ENCODE peak calls at places on chromosomes 3 and 15, in six cellular contexts. P, U, F, X, G and W are unnamed samples.

GRCh38 chr15:29143909-29144308 is 125.7 kb downstream of the NSMCE3 start:
- DNase-seq in F (no peak), G (no peak), X (no peak), P (no peak), U (no peak), W (no peak)

GRCh38 chr3:179146911-179147570 is 1.1 kb upstream of the PIK3CA start:
- DNase-seq in X (peak), P (no peak), U (peak), G (peak), F (peak), W (no peak)

GRCh38 chr3:156816794-156817741 is 9.1 kb upstream of the LEKR1 start:
- DNase-seq in X (peak), P (peak), U (no peak), F (peak), G (peak), W (peak)

GRCh38 chr3:56673781-56674457 is 9.1 kb downstream of the TASOR start:
- DNase-seq in G (no peak), P (no peak), U (no peak), X (no peak), F (no peak), W (no peak)

GRCh38 chr15:76274821-76275220 is 36.4 kb downstream of the ETFA start:
- DNase-seq in G (no peak), U (no peak), X (no peak), P (no peak), F (no peak), W (no peak)

GRCh38 chr3:190089711-190090110 is 31.0 kb downstream of the P3H2 start:
- DNase-seq in U (no peak), F (no peak), P (no peak), G (no peak), X (no peak), W (no peak)

GRCh38 chr3:161295325-161295724 is 74.2 kb downstream of the NMD3 start:
- DNase-seq in X (no peak), U (peak), G (no peak), F (no peak), P (no peak), W (no peak)

GRCh38 chr3:87397210-87397609 is 120.8 kb upstream of the POU1F1 start:
- DNase-seq in F (no peak), P (no peak), G (no peak), U (no peak), X (no peak), W (no peak)

GRCh38 chr3:128326051-128326823 is 140.5 kb downstream of the DNAJB8 start:
- DNase-seq in X (no peak), U (no peak), F (no peak), G (no peak), P (no peak), W (peak)

DNA sequence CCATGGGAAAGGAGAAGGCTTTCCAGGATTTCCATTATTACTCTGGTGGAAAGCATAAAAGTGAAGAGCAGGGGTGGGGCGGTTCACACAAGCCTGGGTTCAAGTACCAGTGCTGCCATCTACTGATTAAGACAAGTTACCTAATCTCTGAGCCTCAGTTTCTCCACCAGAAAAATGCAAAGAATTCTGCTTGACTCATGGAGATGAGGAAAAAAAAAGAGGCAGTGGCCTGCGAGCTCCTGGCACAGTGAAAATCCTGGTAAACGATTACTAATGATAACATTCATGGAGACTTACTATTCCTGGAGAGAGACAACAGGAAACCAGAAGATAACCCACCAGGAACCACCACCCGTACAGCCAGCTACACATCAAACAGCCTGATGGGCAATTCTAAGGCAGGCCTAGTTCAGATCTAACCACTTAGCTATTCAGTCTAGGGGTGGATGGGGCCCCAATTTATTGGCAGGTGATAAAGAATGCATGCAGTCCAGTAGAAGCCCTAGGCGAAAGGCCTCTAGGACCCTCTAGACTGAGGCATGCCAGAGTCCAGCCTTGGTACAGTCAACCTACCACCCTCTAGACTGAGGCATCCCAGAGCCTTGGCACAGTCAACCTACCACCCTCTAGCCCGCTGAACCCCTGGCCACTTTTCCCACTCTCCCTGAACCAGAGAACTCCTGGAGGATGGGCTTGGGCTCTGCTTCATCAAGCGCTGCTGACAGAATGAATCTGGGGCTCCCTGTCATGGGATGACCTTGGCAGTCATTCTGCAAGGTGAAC is 2.5 kb downstream of the AMOTL2 start:
- DNase-seq in F (no peak), X (no peak), P (no peak), G (no peak), U (no peak), W (no peak)
- TF ChIP-seq CTCF in F (no peak), X (no peak), P (no peak), G (peak), U (no peak), W (no peak)

GRCh38 chr3:65955792-65956477 is 82.8 kb downstream of the MAGI1 start:
- DNase-seq in U (peak), F (no peak), X (peak), G (no peak), P (no peak), W (no peak)
- TF ChIP-seq POLR2AphosphoS5 in U (no peak), F (no peak), X (peak), G (no peak), P (no peak), W (no peak)

GRCh38 chr3:139670196-139670595 is 7.6 kb downstream of the NMNAT3 start:
- DNase-seq in F (no peak), U (no peak), X (no peak), P (no peak), G (peak), W (no peak)
- TF ChIP-seq CTCF in F (no peak), U (no peak), X (no peak), P (no peak), G (no peak), W (no peak)

GRCh38 chr3:188780188-188781147 is 391.3 kb upstream of the TPRG1 start:
- DNase-seq in G (no peak), U (peak), X (no peak), F (no peak), P (no peak), W (no peak)
- TF ChIP-seq POLR2AphosphoS5 in G (no peak), U (no peak), X (no peak), F (no peak), P (peak), W (peak)

GRCh38 chr3:126519506-126520455 is 2.2 kb upstream of the UROC1 start:
- DNase-seq in P (no peak), U (peak), G (no peak), F (no peak), X (no peak), W (no peak)
- TF ChIP-seq CTCF in P (no peak), U (peak), G (no peak), F (no peak), X (peak), W (no peak)

GRCh38 chr3:126971891-126972351 is 11.0 kb upstream of the PLXNA1 start:
- DNase-seq in G (peak), X (no peak), F (no peak), U (no peak), P (no peak), W (peak)
- TF ChIP-seq POLR2AphosphoS5 in G (no peak), X (no peak), F (no peak), U (no peak), P (peak), W (no peak)

GRCh38 chr3:164453695-164454094 is 624.6 kb downstream of the SI start:
- DNase-seq in U (no peak), P (no peak), G (no peak), F (no peak), X (no peak), W (no peak)

GRCh38 chr3:164450276-164450905 is 627.9 kb downstream of the SI start:
- DNase-seq in U (no peak), F (no peak), X (no peak), P (no peak), G (no peak), W (no peak)

GRCh38 chr3:164452707-164453106 is 625.6 kb downstream of the SI start:
- DNase-seq in F (no peak), G (no peak), X (no peak), U (no peak), P (no peak), W (no peak)

GRCh38 chr3:164451083-164451910 is 627.0 kb downstream of the SI start:
- DNase-seq in P (no peak), U (no peak), F (no peak), G (peak), X (no peak), W (no peak)
- TF ChIP-seq CTCF in P (no peak), U (no peak), F (no peak), G (no peak), X (no peak), W (no peak)

DNA sequence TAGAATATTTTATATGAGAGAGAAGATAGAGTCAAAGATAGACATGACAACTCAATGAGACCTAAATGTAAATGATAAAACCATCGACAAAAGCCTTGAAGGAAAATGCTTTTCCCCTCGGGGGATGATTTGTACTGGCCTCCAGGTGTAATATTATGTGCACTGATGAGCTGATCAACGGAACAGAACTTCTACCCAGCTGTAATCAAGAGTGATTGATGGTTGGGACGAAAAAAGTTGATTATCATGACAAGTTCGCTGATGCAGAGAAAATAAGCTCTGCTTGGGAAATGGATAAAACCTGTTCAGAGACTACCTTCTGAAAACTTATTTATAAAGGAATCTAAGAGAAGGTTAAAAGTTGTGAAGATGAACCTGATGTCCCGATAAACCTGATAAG is 210.7 kb downstream of the ZNF385D start:
- DNase-seq in U (no peak), X (no peak), F (no peak), G (no peak), P (no peak), W (no peak)
- TF ChIP-seq POLR2AphosphoS5 in U (no peak), X (no peak), F (no peak), G (no peak), P (no peak), W (no peak)

DNA sequence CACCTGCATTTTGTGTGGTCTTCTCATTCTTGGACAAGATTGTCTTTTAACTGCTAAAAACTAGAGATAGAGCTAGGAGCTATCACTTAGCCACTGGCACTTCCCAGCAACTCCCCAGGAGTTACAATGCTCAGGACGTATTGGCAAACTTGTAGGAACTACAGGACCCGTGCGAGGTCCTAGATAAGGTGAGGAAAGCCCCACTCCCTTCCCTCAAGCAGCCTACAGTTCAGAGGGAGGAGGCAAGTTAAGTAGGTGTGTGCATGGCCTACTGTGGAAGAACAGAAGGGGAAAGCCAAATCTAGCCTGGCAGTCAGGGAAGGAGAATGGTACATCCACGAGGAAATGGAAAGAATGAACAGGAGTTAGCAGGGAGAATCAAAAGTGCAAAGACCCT is 504.8 kb upstream of the PROK2 start:
- DNase-seq in P (no peak), U (no peak), G (no peak), F (peak), X (no peak), W (no peak)
- TF ChIP-seq CTCF in P (no peak), U (no peak), G (no peak), F (no peak), X (no peak), W (no peak)

GRCh38 chr3:123815981-123816380 is 68.2 kb downstream of the MYLK start:
- DNase-seq in G (no peak), U (no peak), P (no peak), F (no peak), X (no peak), W (no peak)

GRCh38 chr3:123818324-123818920 is 65.7 kb downstream of the MYLK start:
- DNase-seq in P (no peak), U (no peak), F (no peak), X (no peak), G (no peak), W (no peak)

GRCh38 chr3:123818921-123819429 is 65.2 kb downstream of the MYLK start:
- DNase-seq in P (no peak), U (peak), X (no peak), G (no peak), F (no peak), W (no peak)

GRCh38 chr3:123817413-123817812 is 66.7 kb downstream of the MYLK start:
- DNase-seq in U (no peak), X (no peak), F (no peak), G (no peak), P (no peak), W (no peak)

DNA sequence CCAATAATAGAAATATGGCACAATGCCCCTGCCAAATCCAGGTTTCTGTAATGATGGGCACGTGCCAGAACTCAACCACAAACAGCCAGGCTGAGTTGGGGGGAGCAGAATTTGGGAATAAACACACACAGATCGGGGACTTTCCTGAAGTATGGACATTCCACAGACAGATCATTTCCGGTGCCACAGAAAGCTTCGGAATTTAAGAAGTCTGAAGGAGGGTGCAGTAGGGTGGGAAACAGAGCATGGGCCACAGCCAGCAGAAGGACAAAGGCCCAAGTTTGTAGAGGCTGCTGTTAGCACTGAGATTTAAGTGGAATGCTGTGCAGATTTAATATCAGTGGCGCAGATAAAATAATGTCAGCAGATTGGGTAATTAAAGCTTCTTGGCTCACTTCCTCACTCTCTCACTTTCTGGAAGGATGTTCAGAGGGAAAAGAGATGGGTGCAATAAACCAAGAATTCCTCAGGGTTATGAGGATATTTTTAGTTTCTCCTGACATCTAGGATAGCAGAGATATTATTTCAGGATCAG is 67.4 kb downstream of the MYLK start:
- DNase-seq in X (no peak), P (no peak), U (no peak), G (no peak), F (no peak), W (no peak)
- TF ChIP-seq POLR2AphosphoS5 in X (no peak), P (no peak), U (no peak), G (no peak), F (no peak), W (no peak)